ENCODE peak calls at places on chromosome 12, in nine cellular contexts. M, Z, B, V, A, O, I, G and K are unnamed samples.

GRCh38 chr12:51947597-51947996 is 3.9 kb upstream of the ACVR1B start:
- DNase-seq in M (no peak), Z (no peak), B (no peak), V (no peak), A (no peak), O (no peak), I (no peak), G (no peak), K (no peak)

GRCh38 chr12:109571773-109572505 is 1.4 kb downstream of the MMAB start:
- DNase-seq in M (no peak), Z (no peak), B (no peak), V (no peak), A (no peak), O (no peak), I (no peak), G (no peak), K (no peak)

GRCh38 chr12:47744005-47744651 is 14.6 kb downstream of the RAPGEF3 start:
- DNase-seq in M (peak), Z (no peak), B (no peak), V (peak), A (no peak), O (no peak), I (peak), G (no peak), K (peak)

GRCh38 chr12:52543985-52544888 is 8.7 kb downstream of the KRT71 start:
- DNase-seq in M (no peak), Z (peak), B (no peak), V (no peak), A (no peak), O (peak), I (no peak), G (no peak), K (no peak)

GRCh38 chr12:88036368-88036965 is 7.3 kb upstream of the C12orf50 start:
- DNase-seq in M (no peak), Z (peak), B (no peak), V (no peak), A (peak), O (no peak), I (no peak), G (peak), K (no peak)

GRCh38 chr12:18549598-18549997 is 188.2 kb downstream of the PLCZ1 start:
- DNase-seq in M (no peak), Z (no peak), B (no peak), V (no peak), A (peak), O (no peak), I (no peak), G (no peak), K (no peak)

GRCh38 chr12:123024819-123025391 is 44.4 kb downstream of the ARL6IP4 start:
- DNase-seq in M (no peak), Z (peak), B (no peak), V (no peak), A (no peak), O (no peak), I (no peak), G (peak), K (no peak)

GRCh38 chr12:69105101-69105613 is 134.2 kb upstream of the CPSF6 start:
- DNase-seq in M (no peak), Z (no peak), B (no peak), V (no peak), A (no peak), O (no peak), I (no peak), G (no peak), K (no peak)

GRCh38 chr12:125140239-125140917 is 75.1 kb downstream of the AACS start:
- DNase-seq in M (no peak), Z (no peak), B (no peak), V (no peak), A (peak), O (no peak), I (no peak), G (no peak), K (no peak)

GRCh38 chr12:19886805-19887105 is 447.5 kb downstream of the AEBP2 start:
- DNase-seq in M (no peak), Z (no peak), B (no peak), V (no peak), A (peak), O (no peak), I (no peak), G (no peak), K (no peak)

GRCh38 chr12:55935742-55936151 is 4.8 kb downstream of the DGKA start:
- DNase-seq in M (peak), Z (no peak), B (peak), V (no peak), A (no peak), O (peak), I (peak), G (no peak), K (no peak)

GRCh38 chr12:67358686-67359374 is 89.7 kb downstream of the CAND1 start:
- DNase-seq in M (no peak), Z (peak), B (no peak), V (no peak), A (peak), O (peak), I (no peak), G (peak), K (no peak)

GRCh38 chr12:52600071-52600470 is 1.2 kb downstream of the KRT72 start:
- DNase-seq in M (no peak), Z (no peak), B (no peak), V (no peak), A (no peak), O (no peak), I (no peak), G (no peak), K (no peak)

GRCh38 chr12:99985129-99985570 is 414 bp upstream of the ANKS1B start:
- DNase-seq in M (no peak), Z (peak), B (no peak), V (no peak), A (peak), O (no peak), I (no peak), G (no peak), K (no peak)

GRCh38 chr12:120290541-120291312 is 976 bp downstream of the RNU4-2 start:
- DNase-seq in M (no peak), Z (no peak), B (peak), V (no peak), A (no peak), O (no peak), I (no peak), G (no peak), K (peak)

GRCh38 chr12:57340104-57340503 is 89.1 kb upstream of the STAC3 start:
- DNase-seq in M (no peak), Z (peak), B (peak), V (no peak), A (peak), O (peak), I (no peak), G (peak), K (no peak)

GRCh38 chr12:115584156-115584555 is 693.3 kb downstream of the MED13L start:
- DNase-seq in M (no peak), Z (no peak), B (no peak), V (no peak), A (peak), O (no peak), I (no peak), G (no peak), K (no peak)

GRCh38 chr12:4269279-4269991 is 4.1 kb upstream of the CCND2 start:
- DNase-seq in M (peak), Z (peak), B (peak), V (peak), A (peak), O (peak), I (peak), G (no peak), K (peak)